ENCODE peak calls at places on chromosome 1, in seven cellular contexts. P, T, O, A, Q, R and D are unnamed samples.

GRCh38 chr1:4344065-4344753 is 310.2 kb upstream of the AJAP1 start:
- DNase-seq in A (no peak), R (no peak), O (no peak), Q (no peak), P (no peak), T (no peak), D (no peak)

GRCh38 chr1:192635041-192635440 is 906 bp upstream of the RGS13 start:
- DNase-seq in Q (no peak), A (no peak), P (no peak), R (no peak), O (no peak), T (no peak), D (no peak)

GRCh38 chr1:2381741-2382620 is 9.4 kb downstream of the MORN1 start:
- DNase-seq in Q (peak; percentile 55), R (peak; percentile 70), P (peak; percentile 20), O (peak; percentile 62), A (peak; percentile 63), T (peak; percentile 89), D (peak; percentile 82)

GRCh38 chr1:209248649-209249279 is 334.8 kb upstream of the CAMK1G start:
- DNase-seq in P (peak; percentile 60), Q (no peak), A (peak; percentile 42), O (no peak), T (no peak), R (peak; percentile 62), D (no peak)

GRCh38 chr1:205382561-205382960 is 25.8 kb upstream of the KLHDC8A start:
- DNase-seq in P (no peak), T (no peak), R (peak; percentile 4), A (no peak), O (no peak), Q (no peak), D (no peak)

GRCh38 chr1:51070640-51071039 is 31.4 kb upstream of the C1orf185 start:
- DNase-seq in A (peak; percentile 77), P (no peak), T (no peak), Q (no peak), R (no peak), O (no peak), D (no peak)

GRCh38 chr1:106055900-106056299 is 1000.6 kb upstream of the PRMT6 start:
- DNase-seq in Q (no peak), O (no peak), R (no peak), T (no peak), A (no peak), P (no peak), D (no peak)

GRCh38 chr1:232511172-232511571 is 118.8 kb downstream of the SIPA1L2 start:
- DNase-seq in A (no peak), O (no peak), P (no peak), Q (no peak), R (no peak), T (no peak), D (no peak)

GRCh38 chr1:33096358-33097005 is 15.5 kb downstream of the AZIN2 start:
- DNase-seq in O (no peak), Q (peak; percentile 23), R (no peak), P (no peak), T (no peak), A (peak; percentile 74), D (no peak)

GRCh38 chr1:27001570-27002360 is 8.3 kb downstream of the TRNP1 start:
- DNase-seq in A (no peak), R (peak; percentile 67), T (peak; percentile 60), Q (peak; percentile 25), O (no peak), P (no peak), D (peak; percentile 37)

GRCh38 chr1:21927531-21928237 is 9.4 kb downstream of the HSPG2 start:
- DNase-seq in O (no peak), Q (no peak), R (peak; percentile 76), T (peak; percentile 81), A (no peak), P (peak; percentile 63), D (peak; percentile 91)

GRCh38 chr1:36222481-36223372 is 1.5 kb upstream of the THRAP3 start:
- DNase-seq in P (peak; percentile 12), O (no peak), Q (no peak), A (no peak), T (no peak), R (no peak), D (no peak)

GRCh38 chr1:205438213-205439158 is 16.6 kb upstream of the LEMD1 start:
- DNase-seq in A (peak; percentile 68), R (peak; percentile 85), T (peak; percentile 87), P (peak; percentile 16), O (no peak), Q (peak; percentile 38), D (peak; percentile 88)

GRCh38 chr1:62398377-62398776 is 38.5 kb upstream of the USP1 start:
- DNase-seq in Q (no peak), A (peak; percentile 90), R (no peak), P (no peak), O (no peak), T (no peak), D (no peak)

GRCh38 chr1:3641816-3642215 is 8.1 kb downstream of the WRAP73 start:
- DNase-seq in P (no peak), A (no peak), T (no peak), Q (no peak), R (no peak), O (no peak), D (no peak)

GRCh38 chr1:11594222-11594621 is 60.0 kb downstream of the FBXO2 start:
- DNase-seq in R (no peak), O (no peak), T (peak; percentile 27), P (no peak), Q (peak; percentile 3), A (peak; percentile 14), D (no peak)

GRCh38 chr1:32334864-32335618 is 992 bp downstream of the MARCKSL1 start:
- DNase-seq in O (peak; percentile 35), T (peak; percentile 68), R (no peak), A (peak; percentile 37), Q (peak; percentile 23), P (peak; percentile 34), D (peak; percentile 61)

GRCh38 chr1:9115656-9116205 is 13.2 kb downstream of the GPR157 start:
- DNase-seq in Q (no peak), O (no peak), P (no peak), R (no peak), A (no peak), T (no peak), D (no peak)

GRCh38 chr1:215749423-215749822 is 182.3 kb downstream of the KCTD3 start:
- DNase-seq in Q (no peak), T (no peak), R (no peak), P (no peak), A (peak; percentile 85), O (no peak), D (no peak)

GRCh38 chr1:182889997-182890396 is 50.9 kb downstream of the DHX9 start:
- DNase-seq in Q (no peak), O (no peak), T (no peak), A (peak; percentile 3), P (no peak), R (no peak), D (no peak)

GRCh38 chr1:79667848-79668696 is 661.5 kb upstream of the ADGRL4 start:
- DNase-seq in P (no peak), T (no peak), O (no peak), A (no peak), R (no peak), Q (no peak), D (no peak)

GRCh38 chr1:26286064-26286416 is 6.2 kb downstream of the SH3BGRL3 start:
- DNase-seq in T (no peak), Q (no peak), O (no peak), R (no peak), A (no peak), P (no peak), D (no peak)

GRCh38 chr1:9784508-9785133 is 39.1 kb downstream of the CLSTN1 start:
- DNase-seq in O (peak; percentile 35), P (peak; percentile 50), R (peak; percentile 64), A (peak; percentile 53), T (no peak), Q (no peak), D (no peak)

GRCh38 chr1:89545264-89546038 is 20.8 kb downstream of the LRRC8B start:
- DNase-seq in O (no peak), A (peak; percentile 87), T (no peak), R (no peak), P (no peak), Q (no peak), D (no peak)

GRCh38 chr1:229694053-229694693 is 68.1 kb downstream of the URB2 start:
- DNase-seq in T (peak; percentile 79), P (no peak), A (peak; percentile 86), R (peak; percentile 52), O (no peak), Q (peak; percentile 26), D (peak; percentile 90)

GRCh38 chr1:164137273-164137947 is 421.6 kb upstream of the PBX1 start:
- DNase-seq in Q (no peak), T (no peak), R (no peak), A (no peak), P (no peak), O (no peak), D (no peak)

GRCh38 chr1:155977607-155978324 is 581 bp downstream of the ARHGEF2 start:
- DNase-seq in T (peak; percentile 51), P (no peak), R (no peak), Q (no peak), A (no peak), O (peak; percentile 46), D (peak; percentile 51)